ENCODE peak calls at places on chromosomes 7 and 10, in nine cellular contexts. P is stimulated activated CD8-positive, alpha-beta memory T cell treated with anti-CD3 and anti-CD28 coated beads, Interleukin-4, amount 100 ng/mL, for 4 hours; O is DMS153; H is GM06990; J is HT-29; I is CD4-positive, CD25-positive, alpha-beta regulatory T cell; V is NCI-H774; Y is fibroblast of the conjunctiva; D is SJSA1. Z is an unnamed sample.

GRCh38 chr7:127751062-127751722 is 99.2 kb downstream of the SND1 start:
- DNase-seq in P (no peak), O (peak; percentile 4), H (no peak), J (no peak), I (no peak), V (no peak), Y (peak; percentile 60), D (no peak), Z (peak; percentile 96)

GRCh38 chr7:28236560-28236959 is 56.0 kb upstream of the JAZF1 start:
- DNase-seq in P (no peak), O (no peak), H (no peak), J (no peak), I (no peak), V (no peak), Y (no peak), D (no peak), Z (no peak)

GRCh38 chr10:98664329-98665042 is 217.8 kb upstream of the HPS1 start:
- DNase-seq in P (peak; percentile 1), O (no peak), H (peak; percentile 19), J (peak; percentile 36), I (peak; percentile 59), V (no peak), Y (peak; percentile 1), D (peak; percentile 11), Z (no peak)

GRCh38 chr10:58023341-58024073 is 244.2 kb downstream of the IPMK start:
- DNase-seq in P (no peak), O (no peak), H (no peak), J (peak; percentile 85), I (no peak), V (no peak), Y (peak; percentile 27), D (peak; percentile 91), Z (peak; percentile 55)

GRCh38 chr7:79420464-79420863 is 33.0 kb downstream of the MAGI2 start:
- DNase-seq in P (no peak), O (no peak), H (no peak), J (no peak), I (no peak), V (no peak), Y (peak; percentile 83), D (peak; percentile 65), Z (peak; percentile 43)

GRCh38 chr10:93680414-93681047 is 21.9 kb downstream of the FRA10AC1 start:
- DNase-seq in P (no peak), O (peak; percentile 63), H (no peak), J (peak; percentile 89), I (peak; percentile 38), V (no peak), Y (peak; percentile 12), D (peak; percentile 43), Z (peak; percentile 9)

GRCh38 chr10:89515031-89515841 is 20.2 kb downstream of the SLC16A12 start:
- DNase-seq in P (no peak), O (no peak), H (no peak), J (no peak), I (no peak), V (no peak), Y (peak; percentile 86), D (peak; percentile 90), Z (peak; percentile 78)

GRCh38 chr10:19302117-19302516 is 253.5 kb downstream of the MALRD1 start:
- DNase-seq in P (no peak), O (no peak), H (no peak), J (peak; percentile 11), I (no peak), V (no peak), Y (no peak), D (peak; percentile 4), Z (peak; percentile 14)

GRCh38 chr10:78802866-78803265 is 265.9 kb upstream of the ZMIZ1 start:
- DNase-seq in P (no peak), O (no peak), H (no peak), J (no peak), I (no peak), V (no peak), Y (peak; percentile 74), D (peak; percentile 87), Z (no peak)

GRCh38 chr10:11936389-11937152 is 106.0 kb downstream of the UPF2 start:
- DNase-seq in P (no peak), O (no peak), H (no peak), J (no peak), I (no peak), V (no peak), Y (no peak), D (no peak), Z (no peak)

GRCh38 chr7:87447251-87447650 is 28.2 kb downstream of the ABCB4 start:
- DNase-seq in P (no peak), O (no peak), H (no peak), J (no peak), I (no peak), V (no peak), Y (no peak), D (no peak), Z (no peak)

Z was measured in retinal pigment epithelial cell.